ENCODE peak calls at places on chromosomes 5 and 9, in ten cellular contexts. W is adrenal gland; I is CD8-positive, alpha-beta T cell; T is AG04450; K is activated CD8-positive, alpha-beta T cell treated with anti-CD3 and anti-CD28 coated beads for 36 hours; L is A549; P is fibroblast of the aortic adventitia; Q is brain microvascular endothelial cell; U is A673; H is GM06990. J is an unnamed sample.

GRCh38 chr9:129399301-129399990 is 221.4 kb upstream of the IER5L start:
- DNase-seq in W (no peak), I (no peak), T (no peak), K (no peak), L (no peak), P (no peak), Q (no peak), U (no peak), H (no peak), J (peak)

GRCh38 chr9:96391021-96391765 is 7.7 kb upstream of the SLC35D2 start:
- DNase-seq in W (no peak), I (no peak), T (no peak), K (no peak), L (no peak), P (no peak), Q (no peak), U (no peak), H (no peak), J (no peak)

GRCh38 chr9:33024126-33024965 is 727 bp upstream of the DNAJA1 start:
- DNase-seq in W (peak), I (no peak), T (no peak), K (peak), L (no peak), P (peak), Q (peak), U (peak), H (peak), J (no peak)

GRCh38 chr5:178439411-178440162 is 150.6 kb downstream of the COL23A1 start:
- DNase-seq in W (no peak), I (no peak), T (no peak), K (no peak), L (no peak), P (no peak), Q (no peak), U (no peak), H (no peak), J (no peak)

GRCh38 chr5:5430136-5430535 is 7.7 kb downstream of the ICE1 start:
- DNase-seq in W (no peak), I (no peak), T (no peak), K (no peak), L (no peak), P (peak), Q (no peak), U (no peak), H (no peak), J (no peak)

GRCh38 chr9:128249558-128249913 is 26.3 kb downstream of the GOLGA2 start:
- DNase-seq in W (no peak), I (no peak), T (no peak), K (no peak), L (no peak), P (no peak), Q (no peak), U (no peak), H (no peak), J (no peak)

GRCh38 chr5:133610489-133611356 is 1.6 kb downstream of the FSTL4 start:
- DNase-seq in W (peak), I (no peak), T (no peak), K (peak), L (peak), P (no peak), Q (peak), U (peak), H (peak), J (no peak)

GRCh38 chr5:38551020-38552017 is 5.1 kb downstream of the LIFR start:
- DNase-seq in W (peak), I (no peak), T (peak), K (peak), L (peak), P (peak), Q (peak), U (peak), H (no peak), J (no peak)

GRCh38 chr9:91037511-91038482 is 236.2 kb downstream of the SYK start:
- DNase-seq in W (peak), I (no peak), T (peak), K (peak), L (peak), P (peak), Q (peak), U (no peak), H (no peak), J (peak)

GRCh38 chr5:38602641-38603040 is 46.2 kb upstream of the LIFR start:
- DNase-seq in W (no peak), I (no peak), T (no peak), K (no peak), L (no peak), P (no peak), Q (no peak), U (no peak), H (no peak), J (no peak)

GRCh38 chr9:82673904-82674303 is 389.0 kb downstream of the RASEF start:
- DNase-seq in W (no peak), I (no peak), T (no peak), K (no peak), L (no peak), P (no peak), Q (no peak), U (no peak), H (no peak), J (no peak)

GRCh38 chr5:1200495-1201326 is 684 bp upstream of the SLC6A19 start:
- DNase-seq in W (no peak), I (no peak), T (no peak), K (no peak), L (no peak), P (no peak), Q (no peak), U (no peak), H (no peak), J (peak)

GRCh38 chr9:77877976-77878375 is 153.6 kb downstream of the GNAQ start:
- DNase-seq in W (no peak), I (no peak), T (no peak), K (no peak), L (no peak), P (no peak), Q (no peak), U (no peak), H (no peak), J (no peak)

GRCh38 chr5:116273458-116274242 is 188.8 kb downstream of the COMMD10 start:
- DNase-seq in W (no peak), I (no peak), T (no peak), K (no peak), L (no peak), P (peak), Q (no peak), U (no peak), H (peak), J (no peak)

GRCh38 chr9:131567910-131568309 is 22.6 kb downstream of the PRRT1B start:
- DNase-seq in W (no peak), I (no peak), T (no peak), K (no peak), L (no peak), P (no peak), Q (no peak), U (no peak), H (no peak), J (peak)

GRCh38 chr5:31280210-31280609 is 86.7 kb downstream of the CDH6 start:
- DNase-seq in W (no peak), I (no peak), T (peak), K (no peak), L (no peak), P (peak), Q (peak), U (no peak), H (no peak), J (no peak)

GRCh38 chr9:68739631-68740174 is 34.7 kb downstream of the PIP5K1B start:
- DNase-seq in W (no peak), I (no peak), T (no peak), K (no peak), L (no peak), P (no peak), Q (no peak), U (no peak), H (no peak), J (no peak)

GRCh38 chr9:6811436-6811835 is 53.7 kb downstream of the KDM4C start:
- DNase-seq in W (no peak), I (no peak), T (no peak), K (no peak), L (no peak), P (no peak), Q (no peak), U (no peak), H (no peak), J (no peak)

GRCh38 chr9:4615251-4615650 is 46.8 kb upstream of the PLPP6 start:
- DNase-seq in W (no peak), I (no peak), T (peak), K (no peak), L (no peak), P (peak), Q (peak), U (peak), H (no peak), J (no peak)

GRCh38 chr5:143870871-143871632 is 59.1 kb downstream of the HMHB1 start:
- DNase-seq in W (no peak), I (no peak), T (no peak), K (no peak), L (no peak), P (no peak), Q (no peak), U (no peak), H (no peak), J (no peak)

GRCh38 chr5:624951-625230 is 12.8 kb downstream of the CEP72 start:
- DNase-seq in W (no peak), I (no peak), T (no peak), K (no peak), L (no peak), P (no peak), Q (no peak), U (peak), H (no peak), J (peak)

GRCh38 chr5:169861934-169862333 is 118.4 kb downstream of the INSYN2B start:
- DNase-seq in W (no peak), I (no peak), T (peak), K (no peak), L (no peak), P (peak), Q (peak), U (no peak), H (no peak), J (no peak)

DNA sequence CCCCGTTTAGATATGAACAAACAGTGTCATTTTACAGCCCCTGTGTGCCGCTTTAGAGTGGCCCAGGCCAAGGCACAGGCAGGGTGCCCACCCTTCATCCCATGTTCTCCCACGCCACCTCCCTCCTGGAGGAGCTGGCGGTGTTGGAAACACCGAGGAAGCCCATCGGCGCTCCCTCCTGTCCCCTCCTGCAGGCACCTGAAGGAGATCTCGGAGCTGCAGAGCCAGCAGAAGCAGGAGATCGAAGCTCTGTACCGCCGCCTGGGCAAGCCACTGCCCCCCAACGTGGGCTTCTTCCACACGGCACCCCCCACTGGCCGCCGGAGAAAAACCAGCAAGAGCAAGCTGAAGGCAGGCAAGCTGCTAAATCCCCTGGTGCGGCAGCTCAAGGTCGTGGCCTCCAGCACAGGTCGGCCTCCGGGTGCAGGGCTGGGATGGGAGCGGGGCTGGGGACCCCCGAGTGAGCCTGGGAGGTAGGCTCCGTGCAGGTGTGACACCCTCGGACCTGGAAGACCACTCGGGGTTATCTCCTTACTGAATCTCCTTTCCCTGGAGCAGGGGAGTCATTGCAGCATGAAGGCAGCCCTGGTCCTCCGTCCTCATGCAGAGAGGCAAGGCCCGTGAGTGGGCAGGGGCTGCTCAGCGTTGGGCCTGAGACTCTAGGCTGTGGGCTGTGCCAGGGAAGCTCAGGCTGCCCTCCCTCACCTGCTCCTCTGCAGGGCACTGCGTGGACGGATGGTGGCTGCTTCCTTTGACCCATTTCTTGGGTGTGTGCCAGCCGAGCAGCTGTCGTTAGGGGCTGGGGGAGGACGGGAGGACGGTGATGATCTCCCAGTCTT is 113.9 kb downstream of the WNK2 start:
- DNase-seq in W (no peak), I (no peak), T (no peak), K (no peak), L (no peak), P (no peak), Q (no peak), U (no peak), H (no peak), J (peak)
- TF ChIP-seq CTCF in W (no peak), I (no peak), T (no peak), K (no peak), L (no peak), P (no peak), Q (no peak), U (no peak), H (no peak), J (no peak)

DNA sequence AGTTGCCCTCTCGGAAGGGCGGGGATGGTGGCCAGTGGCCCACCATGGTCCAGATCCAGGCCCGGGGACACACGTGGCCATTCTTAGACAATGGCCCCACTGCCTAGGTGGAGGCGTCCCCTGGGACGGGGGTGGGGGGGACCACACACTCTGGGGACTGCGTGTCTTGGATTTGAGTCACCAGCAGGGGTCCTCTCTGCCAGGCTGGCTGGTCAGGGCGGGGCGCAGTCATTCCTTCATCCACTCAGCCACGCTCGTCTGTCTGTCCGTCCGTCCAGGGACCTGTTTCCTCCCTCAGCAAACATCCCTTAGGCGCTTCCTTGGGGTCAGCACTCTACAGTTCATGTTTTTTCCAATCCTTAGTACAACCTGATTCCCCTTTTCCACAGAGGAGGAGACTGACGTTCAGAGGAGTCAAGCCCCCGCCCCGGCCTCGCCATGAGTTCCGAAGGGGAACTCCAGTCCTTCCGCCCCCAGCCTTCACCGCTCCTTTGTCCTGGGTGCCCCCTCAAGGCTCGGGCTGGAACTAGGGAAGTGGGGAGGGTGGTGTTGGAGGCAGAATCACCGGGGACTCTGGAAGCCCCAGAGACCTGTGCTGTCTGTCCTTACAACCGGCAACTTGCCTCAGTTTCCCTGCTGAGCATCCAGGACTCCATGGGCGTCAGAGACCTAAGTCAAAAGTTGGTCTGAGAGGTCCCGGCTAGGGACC is 276.6 kb upstream of the MVB12B start:
- DNase-seq in W (no peak), I (no peak), T (no peak), K (no peak), L (peak), P (no peak), Q (no peak), U (no peak), H (no peak), J (peak)
- TF ChIP-seq CTCF in W (no peak), I (no peak), T (no peak), K (no peak), L (no peak), P (no peak), Q (no peak), U (no peak), H (no peak), J (no peak)

GRCh38 chr9:109441296-109441695 is 56.8 kb downstream of the PTPN3 start:
- DNase-seq in W (no peak), I (no peak), T (no peak), K (no peak), L (peak), P (no peak), Q (no peak), U (peak), H (no peak), J (no peak)
- TF ChIP-seq CTCF in W (no peak), I (no peak), T (no peak), K (no peak), L (no peak), P (peak), Q (peak), U (no peak), H (peak), J (no peak)

GRCh38 chr5:54732108-54732507 is 214.5 kb downstream of the SNX18 start:
- DNase-seq in W (no peak), I (no peak), T (no peak), K (no peak), L (no peak), P (no peak), Q (no peak), U (no peak), H (no peak), J (no peak)
- TF ChIP-seq CTCF in W (no peak), I (no peak), T (no peak), K (no peak), L (no peak), P (no peak), Q (no peak), U (no peak), H (no peak), J (no peak)

DNA sequence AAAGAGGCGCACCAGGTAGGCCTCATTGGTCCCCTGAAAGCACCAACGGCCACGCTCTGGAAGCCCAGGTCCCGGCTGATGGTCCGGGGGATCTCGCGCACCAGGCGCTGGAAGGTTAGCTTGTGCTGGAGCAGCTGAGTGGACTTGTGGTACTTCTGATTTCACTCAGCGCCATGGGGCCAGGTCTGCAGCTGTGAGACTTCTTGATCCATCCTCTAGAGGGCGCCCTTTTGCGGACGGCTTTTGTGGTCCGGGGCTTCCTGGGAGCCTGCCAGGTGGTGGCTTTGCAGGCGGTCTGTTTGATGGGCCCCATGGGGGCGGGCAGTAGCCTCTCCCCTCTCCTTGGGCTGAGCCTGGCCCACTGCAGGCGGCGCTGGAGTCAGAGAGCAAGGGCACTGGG is 10.4 kb downstream of the TAF11L12 start:
- DNase-seq in W (no peak), I (no peak), T (no peak), K (no peak), L (peak), P (no peak), Q (no peak), U (no peak), H (no peak), J (no peak)
- TF ChIP-seq CTCF in W (no peak), I (no peak), T (no peak), K (peak), L (peak), P (no peak), Q (peak), U (peak), H (no peak), J (peak)

J was measured in chondrocyte.